ENCODE peak calls at places on chromosomes 6 and 20, in nine cellular contexts. E is HCT116, B is adrenal gland, V is IMR-90, I is ovary, S is stomach, N is heart left ventricle, O is spleen, Z is body of pancreas. G is an unnamed sample.

GRCh38 chr20:41175201-41175651 is 37.9 kb downstream of the PLCG1 start:
- DNase-seq in E (no peak), B (no peak), V (no peak), I (peak; percentile 29), S (peak; percentile 7), N (no peak), O (no peak), Z (no peak), G (no peak)

GRCh38 chr6:90759662-90760061 is 172.8 kb upstream of the MAP3K7 start:
- DNase-seq in E (no peak), B (no peak), V (no peak), I (no peak), S (no peak), N (no peak), O (no peak), Z (no peak), G (no peak)

GRCh38 chr20:51011479-51011878 is 11.4 kb downstream of the KCNG1 start:
- DNase-seq in E (no peak), B (no peak), V (no peak), I (no peak), S (no peak), N (no peak), O (no peak), Z (no peak), G (no peak)

GRCh38 chr6:33853736-33854135 is 49.9 kb upstream of the MLN start:
- DNase-seq in E (no peak), B (no peak), V (no peak), I (no peak), S (no peak), N (no peak), O (no peak), Z (no peak), G (no peak)

GRCh38 chr6:155106456-155107107 is 111.5 kb downstream of the TIAM2 start:
- DNase-seq in E (no peak), B (no peak), V (no peak), I (no peak), S (no peak), N (no peak), O (no peak), Z (no peak), G (no peak)

GRCh38 chr20:11676618-11677289 is 240.9 kb upstream of the BTBD3 start:
- DNase-seq in E (peak; percentile 6), B (peak; percentile 36), V (peak; percentile 42), I (no peak), S (no peak), N (peak; percentile 34), O (no peak), Z (peak; percentile 67), G (no peak)

GRCh38 chr6:149059557-149059956 is 258.0 kb upstream of the TAB2 start:
- DNase-seq in E (no peak), B (no peak), V (peak; percentile 23), I (no peak), S (no peak), N (no peak), O (no peak), Z (no peak), G (no peak)

GRCh38 chr6:143232849-143233248 is 172.2 kb downstream of the AIG1 start:
- DNase-seq in E (peak; percentile 15), B (peak; percentile 46), V (peak; percentile 23), I (no peak), S (peak; percentile 30), N (peak; percentile 21), O (no peak), Z (no peak), G (no peak)

GRCh38 chr6:134819236-134819635 is 130.7 kb downstream of the ALDH8A1 start:
- DNase-seq in E (no peak), B (no peak), V (no peak), I (no peak), S (no peak), N (no peak), O (no peak), Z (no peak), G (no peak)

GRCh38 chr6:43954311-43955131 is 172.7 kb downstream of the MRPL14 start:
- DNase-seq in E (no peak), B (peak; percentile 95), V (no peak), I (peak; percentile 25), S (no peak), N (peak; percentile 81), O (no peak), Z (no peak), G (peak; percentile 10)
- TF ChIP-seq POLR2A in E (no peak), B (no peak), V (no peak), I (no peak), S (no peak), N (no peak), O (no peak), Z (no peak), G (no peak)

GRCh38 chr6:35014341-35014740 is 125.3 kb downstream of the ANKS1A start:
- DNase-seq in E (no peak), B (no peak), V (no peak), I (no peak), S (no peak), N (no peak), O (no peak), Z (no peak), G (no peak)

GRCh38 chr6:35014786-35015185 is 125.7 kb downstream of the ANKS1A start:
- DNase-seq in E (peak; percentile 6), B (no peak), V (peak; percentile 78), I (no peak), S (no peak), N (no peak), O (no peak), Z (no peak), G (no peak)

GRCh38 chr6:35015996-35016395 is 125.1 kb downstream of the TCP11 start:
- DNase-seq in E (no peak), B (peak; percentile 51), V (peak; percentile 56), I (no peak), S (no peak), N (no peak), O (no peak), Z (no peak), G (no peak)

GRCh38 chr6:35016417-35017221 is 124.5 kb downstream of the TCP11 start:
- DNase-seq in E (no peak), B (peak; percentile 80), V (peak; percentile 88), I (peak; percentile 58), S (peak; percentile 31), N (peak; percentile 68), O (no peak), Z (peak; percentile 32), G (peak; percentile 65)

GRCh38 chr6:35015476-35015875 is 125.7 kb downstream of the TCP11 start:
- DNase-seq in E (no peak), B (no peak), V (no peak), I (no peak), S (no peak), N (no peak), O (no peak), Z (no peak), G (no peak)
- H3K27ac ChIP-seq in E (no peak overlapping the region), B (peak overlapping the region; percentile 94), V (peak overlapping the region; percentile 58), I (no peak overlapping the region), S (peak overlapping the region; percentile 92), N (no peak overlapping the region), O (peak overlapping the region; percentile 86), Z (peak overlapping the region; percentile 75), G (peak overlapping the region; percentile 87)

DNA sequence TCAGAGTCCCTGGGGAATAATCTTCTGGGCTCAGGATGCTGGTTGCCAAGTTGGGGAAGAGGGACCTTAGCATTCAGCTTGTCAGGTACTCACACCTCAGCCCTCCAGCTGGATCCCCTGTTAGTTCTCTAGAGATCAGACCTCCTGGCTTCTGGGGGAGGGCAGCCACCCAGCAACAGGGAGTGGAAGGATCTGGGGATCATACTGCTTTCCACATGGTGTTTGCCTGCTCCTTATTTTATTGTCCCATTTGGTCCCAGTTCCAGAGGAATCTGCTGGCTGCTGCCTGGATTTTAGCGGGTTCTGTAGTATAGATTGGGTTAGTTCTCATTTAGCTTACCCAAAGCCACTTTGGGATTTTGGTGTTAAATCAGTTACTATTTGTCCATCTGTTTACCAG is 29.3 kb downstream of the KAT14 start:
- DNase-seq in E (no peak), B (no peak), V (no peak), I (no peak), S (no peak), N (no peak), O (no peak), Z (no peak), G (no peak)
- TF ChIP-seq CTCF in E (no peak), B (no peak), V (no peak), I (no peak), S (no peak), N (no peak), O (no peak), Z (no peak), G (no peak)

DNA sequence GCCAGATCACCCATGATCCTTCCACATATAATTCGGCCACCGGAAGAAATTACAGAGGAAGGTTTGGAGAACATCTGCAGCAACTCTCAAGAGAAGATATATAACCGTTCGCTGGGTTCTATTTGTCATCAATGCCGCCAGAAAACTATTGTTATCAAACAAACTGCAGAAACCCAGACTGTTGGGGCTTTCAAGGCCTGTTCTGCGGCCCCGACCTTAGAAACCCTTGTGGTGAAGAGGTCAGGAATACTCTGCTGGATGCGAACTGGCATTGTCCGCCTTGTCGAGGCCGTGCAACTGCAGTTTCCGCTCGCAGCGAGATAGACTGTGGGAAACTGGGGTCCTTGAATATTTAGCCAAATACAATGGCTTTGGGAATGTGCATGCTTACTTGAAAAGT is 21.3 kb downstream of the PRSS16 start:
- DNase-seq in E (no peak), B (no peak), V (no peak), I (no peak), S (no peak), N (no peak), O (no peak), Z (no peak), G (no peak)
- TF ChIP-seq POLR2A in E (no peak), B (no peak), V (no peak), I (no peak), S (no peak), N (no peak), O (no peak), Z (no peak), G (no peak)

GRCh38 chr6:165615629-165616028 is 47.4 kb downstream of the PDE10A start:
- DNase-seq in E (no peak), B (no peak), V (peak; percentile 60), I (no peak), S (no peak), N (peak; percentile 31), O (no peak), Z (no peak), G (peak; percentile 23)
- H3K27ac ChIP-seq in E (no peak overlapping the region), B (no peak overlapping the region), V (no peak overlapping the region), I (no peak overlapping the region), S (peak overlapping the region; percentile 51), N (peak overlapping the region; percentile 82), O (peak overlapping the region; percentile 68), Z (no peak overlapping the region), G (peak overlapping the region; percentile 50)

GRCh38 chr20:2835331-2835796 is 5.1 kb downstream of the PCED1A start:
- DNase-seq in E (no peak), B (no peak), V (no peak), I (no peak), S (no peak), N (no peak), O (no peak), Z (no peak), G (no peak)
- TF ChIP-seq CTCF in E (no peak), B (no peak), V (no peak), I (no peak), S (no peak), N (no peak), O (no peak), Z (no peak), G (no peak)

DNA sequence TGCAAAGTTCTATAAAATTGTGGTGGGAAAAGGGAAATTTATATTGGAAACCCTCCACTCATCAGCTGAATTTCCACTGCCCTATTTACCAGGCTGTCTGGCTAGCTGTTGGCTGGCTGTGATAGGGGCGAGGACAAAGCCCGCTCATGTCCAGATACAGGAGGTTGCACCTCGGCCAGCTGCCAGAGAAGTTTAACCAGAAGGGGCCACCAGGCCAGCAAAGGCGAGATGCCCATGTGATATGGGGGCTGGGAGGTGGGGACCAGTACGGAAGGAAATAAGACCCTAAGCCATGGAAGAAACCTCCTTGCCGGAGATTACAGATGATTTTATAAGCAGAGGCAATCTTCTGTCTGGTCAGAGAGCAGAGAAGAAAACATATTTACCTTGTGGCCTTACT is 143.8 kb downstream of the FNDC1 start:
- DNase-seq in E (no peak), B (no peak), V (no peak), I (no peak), S (no peak), N (no peak), O (peak; percentile 62), Z (no peak), G (no peak)
- TF ChIP-seq POLR2A in E (no peak), B (no peak), V (no peak), I (no peak), S (no peak), N (no peak), O (no peak), Z (no peak), G (no peak)

G was measured in uterus.